ENCODE peak calls at places on chromosomes 7 and 10, in nine cellular contexts. R is fibroblast of pulmonary artery; D is astrocyte of the spinal cord; F is hepatocyte; Z is AG04450; N is cardiac fibroblast; I is fibroblast of the aortic adventitia; B is epithelial cell of proximal tubule; T is CD8-positive, alpha-beta T cell. G is an unnamed sample.

GRCh38 chr10:13485623-13486022 is 43.2 kb downstream of the BEND7 start:
- DNase-seq in R (peak), D (peak), F (no peak), Z (no peak), N (peak), I (peak), B (no peak), T (no peak), G (peak)

GRCh38 chr7:2120251-2120660 is 112.5 kb downstream of the MAD1L1 start:
- DNase-seq in R (no peak), D (no peak), F (no peak), Z (no peak), N (no peak), I (no peak), B (no peak), T (peak), G (no peak)

GRCh38 chr10:72276421-72277339 is 3.0 kb downstream of the DDIT4 start:
- DNase-seq in R (peak), D (peak), F (peak), Z (no peak), N (peak), I (peak), B (no peak), T (no peak), G (peak)

GRCh38 chr10:24822557-24822956 is 98.9 kb upstream of the ARHGAP21 start:
- DNase-seq in R (no peak), D (no peak), F (no peak), Z (no peak), N (no peak), I (no peak), B (no peak), T (no peak), G (peak)

GRCh38 chr10:77409697-77410471 is 227.7 kb downstream of the KCNMA1 start:
- DNase-seq in R (no peak), D (no peak), F (peak), Z (no peak), N (no peak), I (no peak), B (no peak), T (no peak), G (no peak)

GRCh38 chr10:101341438-101341837 is 12.5 kb upstream of the BTRC start:
- DNase-seq in R (no peak), D (no peak), F (no peak), Z (no peak), N (no peak), I (no peak), B (no peak), T (no peak), G (no peak)

GRCh38 chr7:22663721-22664120 is 63.3 kb upstream of the IL6 start:
- DNase-seq in R (peak), D (no peak), F (no peak), Z (no peak), N (peak), I (peak), B (no peak), T (no peak), G (no peak)

GRCh38 chr7:117251687-117252086 is 71.2 kb downstream of the WNT2 start:
- DNase-seq in R (peak), D (peak), F (no peak), Z (no peak), N (peak), I (peak), B (peak), T (no peak), G (peak)

GRCh38 chr7:140417456-140418155 is 13.7 kb downstream of the RAB19 start:
- DNase-seq in R (no peak), D (no peak), F (no peak), Z (no peak), N (no peak), I (no peak), B (no peak), T (no peak), G (no peak)

GRCh38 chr7:33671521-33672262 is 233.6 kb upstream of the BMPER start:
- DNase-seq in R (no peak), D (no peak), F (no peak), Z (no peak), N (no peak), I (no peak), B (peak), T (no peak), G (no peak)

GRCh38 chr10:21069929-21070363 is 172.8 kb upstream of the NEBL start:
- DNase-seq in R (no peak), D (no peak), F (peak), Z (no peak), N (no peak), I (no peak), B (no peak), T (no peak), G (no peak)

GRCh38 chr7:130441408-130441854 is 615 bp upstream of the CEP41 start:
- DNase-seq in R (no peak), D (no peak), F (peak), Z (no peak), N (no peak), I (no peak), B (no peak), T (no peak), G (peak)

GRCh38 chr10:132265878-132266496 is 41.8 kb downstream of the STK32C start:
- DNase-seq in R (peak), D (no peak), F (no peak), Z (no peak), N (peak), I (peak), B (peak), T (no peak), G (peak)

GRCh38 chr7:7566651-7567611 is at the start of gene MIOS:
- DNase-seq in R (peak), D (peak), F (peak), Z (peak), N (peak), I (peak), B (no peak), T (peak), G (peak)

GRCh38 chr10:74882831-74883230 is 56.4 kb downstream of the KAT6B start:
- DNase-seq in R (peak), D (peak), F (no peak), Z (peak), N (peak), I (peak), B (no peak), T (no peak), G (peak)

GRCh38 chr10:78533776-78534175 is 500.1 kb downstream of the RPS24 start:
- DNase-seq in R (no peak), D (no peak), F (no peak), Z (no peak), N (no peak), I (no peak), B (no peak), T (no peak), G (no peak)

GRCh38 chr10:77233466-77233865 is 404.1 kb downstream of the KCNMA1 start:
- DNase-seq in R (no peak), D (no peak), F (no peak), Z (no peak), N (no peak), I (no peak), B (no peak), T (no peak), G (no peak)

GRCh38 chr10:11823122-11823988 is at the start of gene PROSER2:
- DNase-seq in R (peak), D (peak), F (peak), Z (no peak), N (peak), I (peak), B (no peak), T (peak), G (peak)

GRCh38 chr10:74058071-74058470 is 60.2 kb downstream of the VCL start:
- DNase-seq in R (no peak), D (no peak), F (no peak), Z (no peak), N (no peak), I (no peak), B (no peak), T (no peak), G (no peak)

GRCh38 chr10:111923032-111923431 is 260.5 kb downstream of the GPAM start:
- DNase-seq in R (no peak), D (no peak), F (no peak), Z (no peak), N (no peak), I (no peak), B (no peak), T (no peak), G (no peak)

GRCh38 chr10:70317943-70318318 is 34.1 kb upstream of the NPFFR1 start:
- DNase-seq in R (no peak), D (no peak), F (no peak), Z (no peak), N (no peak), I (no peak), B (no peak), T (no peak), G (no peak)

GRCh38 chr7:157690833-157691382 is 354.1 kb downstream of the DNAJB6 start:
- DNase-seq in R (peak), D (peak), F (no peak), Z (no peak), N (peak), I (peak), B (no peak), T (no peak), G (peak)

GRCh38 chr10:21352886-21353285 is 172.6 kb downstream of the SKIDA1 start:
- DNase-seq in R (no peak), D (no peak), F (no peak), Z (no peak), N (no peak), I (no peak), B (no peak), T (no peak), G (no peak)

GRCh38 chr7:117444646-117445045 is 17.4 kb upstream of the ASZ1 start:
- DNase-seq in R (no peak), D (no peak), F (no peak), Z (no peak), N (no peak), I (no peak), B (no peak), T (no peak), G (no peak)

GRCh38 chr10:132696204-132696603 is 89.7 kb downstream of the NKX6-2 start:
- DNase-seq in R (no peak), D (no peak), F (no peak), Z (no peak), N (no peak), I (no peak), B (no peak), T (no peak), G (no peak)

GRCh38 chr10:91589015-91589655 is 43.7 kb downstream of the PPP1R3C start:
- DNase-seq in R (peak), D (peak), F (no peak), Z (no peak), N (peak), I (peak), B (no peak), T (no peak), G (peak)

GRCh38 chr10:84429926-84430520 is 101.6 kb downstream of the CCSER2 start:
- DNase-seq in R (peak), D (peak), F (peak), Z (no peak), N (peak), I (peak), B (no peak), T (peak), G (peak)

GRCh38 chr7:5679741-5680473 is 101.6 kb downstream of the RNF216 start:
- DNase-seq in R (peak), D (no peak), F (no peak), Z (no peak), N (peak), I (no peak), B (no peak), T (no peak), G (no peak)

GRCh38 chr10:131906269-131906639 is 5.4 kb downstream of the PPP2R2D start:
- DNase-seq in R (no peak), D (no peak), F (no peak), Z (no peak), N (no peak), I (no peak), B (no peak), T (no peak), G (no peak)

GRCh38 chr10:21832751-21833150 is 170.8 kb downstream of the DNAJC1 start:
- DNase-seq in R (peak), D (no peak), F (no peak), Z (no peak), N (no peak), I (peak), B (no peak), T (no peak), G (peak)

GRCh38 chr10:124449170-124450009 is 445 bp downstream of the NKX1-2 start:
- DNase-seq in R (no peak), D (no peak), F (no peak), Z (no peak), N (no peak), I (no peak), B (no peak), T (no peak), G (no peak)

GRCh38 chr10:29627201-29628105 is 7.3 kb downstream of the SVIL start:
- DNase-seq in R (peak), D (peak), F (no peak), Z (no peak), N (peak), I (peak), B (no peak), T (no peak), G (no peak)

GRCh38 chr7:19958309-19958896 is 185.0 kb upstream of the TMEM196 start:
- DNase-seq in R (peak), D (peak), F (no peak), Z (no peak), N (peak), I (peak), B (peak), T (no peak), G (peak)

GRCh38 chr10:50993817-50994251 is 80.5 kb upstream of the PRKG1 start:
- DNase-seq in R (peak), D (no peak), F (peak), Z (peak), N (peak), I (peak), B (no peak), T (no peak), G (peak)

GRCh38 chr10:70579234-70580002 is 23.1 kb downstream of the PRF1 start:
- DNase-seq in R (no peak), D (no peak), F (no peak), Z (no peak), N (no peak), I (no peak), B (no peak), T (no peak), G (no peak)

GRCh38 chr7:30778246-30779025 is 7.2 kb downstream of the MINDY4 start:
- DNase-seq in R (peak), D (no peak), F (no peak), Z (no peak), N (peak), I (peak), B (no peak), T (no peak), G (peak)

GRCh38 chr7:11374629-11375028 is 401.0 kb downstream of the PHF14 start:
- DNase-seq in R (no peak), D (no peak), F (no peak), Z (no peak), N (no peak), I (no peak), B (no peak), T (no peak), G (no peak)

GRCh38 chr7:11379641-11380040 is 406.0 kb downstream of the PHF14 start:
- DNase-seq in R (no peak), D (no peak), F (no peak), Z (no peak), N (no peak), I (no peak), B (no peak), T (no peak), G (no peak)

GRCh38 chr7:11376549-11376948 is 402.9 kb downstream of the PHF14 start:
- DNase-seq in R (no peak), D (no peak), F (no peak), Z (no peak), N (no peak), I (no peak), B (no peak), T (no peak), G (no peak)

GRCh38 chr7:11369696-11370095 is 396.0 kb downstream of the PHF14 start:
- DNase-seq in R (no peak), D (no peak), F (no peak), Z (no peak), N (no peak), I (no peak), B (no peak), T (no peak), G (no peak)

DNA sequence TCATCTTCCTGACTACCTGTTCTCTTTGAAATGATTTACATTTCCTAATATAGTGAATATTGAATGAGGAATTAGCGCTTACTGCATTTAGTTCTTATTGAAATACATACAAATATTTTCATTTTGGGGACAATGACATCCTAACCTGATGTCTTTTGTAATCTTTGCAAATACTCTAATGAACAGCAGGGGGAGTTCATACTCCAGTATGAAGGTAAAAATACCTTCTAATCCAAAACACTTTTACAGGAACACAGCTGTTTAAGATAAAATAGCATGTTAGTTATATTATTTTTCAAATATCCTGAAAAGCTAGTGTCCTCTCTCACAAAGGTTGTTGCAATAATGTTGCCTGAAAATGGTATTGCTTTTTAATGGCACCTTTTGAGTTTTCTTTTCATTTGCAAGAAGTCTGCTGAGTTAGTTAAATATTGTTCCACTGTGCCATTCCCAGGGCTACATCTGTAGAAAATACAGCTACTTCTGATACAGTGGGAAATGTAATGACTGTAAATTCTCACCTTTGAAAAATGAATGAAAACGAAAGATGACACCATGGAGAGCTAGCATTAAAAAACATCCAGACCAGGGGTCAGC is 400.0 kb downstream of the PHF14 start:
- DNase-seq in R (peak), D (peak), F (peak), Z (no peak), N (peak), I (peak), B (no peak), T (no peak), G (peak)
- TF ChIP-seq CTCF in R (peak), D (peak), F (peak), Z (peak), N (peak), I (peak), B (peak), T (no peak), G (peak)

DNA sequence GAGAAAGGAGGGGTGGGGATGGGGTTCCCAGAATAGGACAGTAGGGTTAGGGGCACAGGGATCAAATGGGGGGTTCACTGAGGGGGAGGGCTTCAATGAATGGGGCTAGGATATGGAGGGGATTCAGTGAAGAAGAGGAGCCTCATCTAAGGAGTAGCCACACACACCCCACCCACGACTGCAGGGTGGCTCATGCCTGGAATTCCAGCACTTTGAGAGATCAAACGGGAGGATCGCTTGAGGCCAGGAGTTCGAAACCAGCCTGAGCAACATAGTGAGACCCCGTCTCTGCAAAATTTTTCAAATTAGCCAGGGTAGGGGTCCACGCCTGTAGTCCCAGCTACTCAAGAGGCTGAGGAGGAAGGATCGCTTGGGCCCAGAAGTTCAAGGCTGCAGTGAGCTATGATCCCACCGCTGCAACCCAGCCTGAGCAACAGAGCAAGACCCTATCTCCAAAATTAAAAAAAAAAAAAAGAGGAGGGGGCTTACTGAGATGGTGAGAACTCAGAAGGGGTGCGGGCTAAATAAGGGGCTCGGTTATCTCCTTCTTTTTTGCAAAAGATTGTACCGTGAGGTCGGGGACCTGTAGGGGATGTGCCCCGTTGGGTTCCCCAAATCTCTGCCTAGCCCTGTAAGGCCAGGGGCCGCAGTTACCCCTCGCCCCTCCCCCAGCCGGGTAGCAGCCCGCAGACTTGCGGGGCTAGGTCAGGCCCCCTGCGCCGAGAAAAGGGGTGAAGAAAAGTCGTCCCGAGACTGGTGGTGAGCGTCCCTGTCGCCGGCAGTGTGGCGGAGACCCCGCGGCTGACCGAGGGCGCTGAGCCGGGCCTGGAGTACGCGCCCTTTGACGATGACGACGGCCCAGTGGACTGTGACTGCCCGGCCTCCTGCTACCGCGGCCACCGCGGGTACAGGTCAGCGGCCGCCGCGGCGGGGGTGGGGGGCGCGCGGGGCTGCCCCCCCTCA is 43.1 kb upstream of the HSPB1 start:
- DNase-seq in R (no peak), D (no peak), F (no peak), Z (no peak), N (no peak), I (no peak), B (no peak), T (no peak), G (no peak)
- H3K4me3 ChIP-seq in R (no peak), D (no peak), F (no peak), Z (no peak), N (peak), I (no peak), B (peak), T (no peak), G (no peak)

DNA sequence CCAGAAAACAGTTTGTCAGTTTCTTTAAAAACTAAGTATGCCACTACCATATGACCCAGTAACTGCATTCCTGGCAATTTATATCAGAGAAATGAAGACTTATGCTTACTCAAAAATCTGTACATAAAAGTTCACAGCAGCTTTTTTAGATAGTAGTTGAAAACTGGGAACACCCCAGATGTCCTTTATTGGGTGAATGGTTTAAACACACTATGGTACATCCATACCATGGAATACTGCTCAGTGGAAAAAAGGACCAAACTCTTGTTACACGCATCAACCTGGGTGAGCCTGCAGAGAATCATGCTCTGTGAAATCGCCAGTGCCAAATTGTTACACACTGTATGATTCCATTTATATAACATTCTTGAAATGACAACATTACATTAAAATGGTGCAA is 127.6 kb upstream of the RET start:
- DNase-seq in R (no peak), D (no peak), F (no peak), Z (no peak), N (no peak), I (no peak), B (no peak), T (no peak), G (no peak)
- TF ChIP-seq CTCF in R (no peak), D (no peak), F (no peak), Z (no peak), N (no peak), I (no peak), B (no peak), T (no peak), G (no peak)

DNA sequence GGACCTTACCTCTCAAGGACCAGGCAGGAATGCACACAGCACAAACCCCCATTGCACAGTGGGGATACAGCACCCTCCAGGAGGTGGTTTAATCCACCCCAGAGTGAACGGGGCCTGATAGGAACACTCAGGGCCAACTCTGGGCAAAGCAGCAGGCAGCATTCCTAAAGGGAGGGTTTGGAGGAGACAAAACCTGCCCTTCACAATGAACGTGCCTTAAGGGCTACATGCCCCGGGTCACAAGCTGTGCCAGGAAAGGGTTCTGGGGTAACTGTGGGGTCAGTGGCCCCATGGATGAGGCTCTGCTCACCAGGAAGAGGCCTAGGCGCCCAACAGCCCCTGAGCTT is 1.1 kb downstream of the GPRIN2 start:
- DNase-seq in R (no peak), D (no peak), F (no peak), Z (no peak), N (no peak), I (no peak), B (no peak), T (no peak), G (no peak)
- H3K4me3 ChIP-seq in R (no peak), D (no peak), F (no peak), Z (no peak), N (no peak), I (no peak), B (peak), T (no peak), G (no peak)